ENCODE peak calls at places on chromosomes 11 and 22, in four cellular contexts. U is HepG2, O is K562, K is H1. T is an unnamed sample.
A peak's percentile ranks its signal among the peaks of the same experiment; 100 is the strongest.

GRCh38 chr22:39174498-39175120 is 22.1 kb upstream of the CBX7 start:
- DNase-seq in K (peak; percentile 100), O (peak; percentile 18), U (peak; percentile 93), T (peak; percentile 100)

GRCh38 chr11:116481126-116481644 is 291.6 kb downstream of the BUD13 start:
- DNase-seq in U (no peak), K (no peak), O (no peak), T (no peak)

GRCh38 chr11:107915229-107915628 is 13.0 kb upstream of the RAB39A start:
- DNase-seq in U (no peak), K (no peak), O (no peak), T (no peak)

GRCh38 chr11:121054266-121054665 is 30.4 kb downstream of the TBCEL start:
- DNase-seq in K (no peak), O (no peak), U (no peak), T (no peak)

GRCh38 chr11:71086687-71087258 is 165.6 kb downstream of the SHANK2 start:
- DNase-seq in O (peak; percentile 21), K (peak; percentile 31), U (peak; percentile 34), T (no peak)

GRCh38 chr11:90373971-90374370 is 151.1 kb upstream of the CHORDC1 start:
- DNase-seq in K (no peak), U (no peak), O (no peak), T (no peak)

GRCh38 chr11:115439385-115439784 is 64.8 kb downstream of the CADM1 start:
- DNase-seq in U (no peak), K (no peak), O (no peak), T (no peak)

GRCh38 chr11:101880208-101880607 is 34.6 kb upstream of the CEP126 start:
- DNase-seq in O (peak; percentile 15), U (peak; percentile 75), K (no peak), T (peak; percentile 61)

GRCh38 chr22:48661984-48662383 is 1165.7 kb downstream of the BRD1 start:
- DNase-seq in U (no peak), O (no peak), K (no peak), T (no peak)

GRCh38 chr22:46147471-46148267 is 2.7 kb upstream of the PPARA start:
- DNase-seq in O (no peak), K (no peak), U (peak; percentile 73), T (no peak)

GRCh38 chr22:44336962-44337657 is 24.4 kb upstream of the SHISAL1 start:
- DNase-seq in O (no peak), U (no peak), K (no peak), T (no peak)

GRCh38 chr11:57936050-57936418 is 87.6 kb upstream of the OR9Q1 start:
- DNase-seq in K (no peak), U (peak; percentile 66), O (no peak), T (peak; percentile 5)

GRCh38 chr22:50074551-50075042 is 10.6 kb downstream of the MLC1 start:
- DNase-seq in U (no peak), O (no peak), K (no peak), T (no peak)

GRCh38 chr11:4044971-4045646 is 49.5 kb upstream of the RRM1 start:
- DNase-seq in U (peak; percentile 33), O (no peak), K (no peak), T (peak; percentile 27)

GRCh38 chr11:31133064-31133463 is 236.5 kb downstream of the DCDC1 start:
- DNase-seq in K (no peak), U (no peak), O (no peak), T (no peak)

GRCh38 chr11:132358573-132358953 is 988.1 kb downstream of the NTM start:
- DNase-seq in U (no peak), K (no peak), O (no peak), T (no peak)

GRCh38 chr11:4645974-4646373 is 2.2 kb downstream of the OR51E1 start:
- DNase-seq in K (no peak), O (no peak), U (no peak), T (no peak)

GRCh38 chr11:12198261-12198925 is 88.0 kb downstream of the MICAL2 start:
- DNase-seq in O (no peak), K (no peak), U (no peak), T (no peak)

GRCh38 chr22:45844949-45845613 is 131.9 kb downstream of the WNT7B start:
- DNase-seq in K (no peak), U (no peak), O (no peak), T (no peak)

GRCh38 chr11:85685820-85686459 is at the start of gene CCDC89:
- DNase-seq in O (peak; percentile 32), K (no peak), U (peak; percentile 68), T (no peak)

GRCh38 chr22:29487587-29487986 is 7.6 kb downstream of the NEFH start:
- DNase-seq in K (no peak), O (no peak), U (no peak), T (no peak)
- TF ChIP-seq JUN in K (no peak), O (no peak), U (no peak), T (no peak)

GRCh38 chr11:1761857-1762536 is 1.7 kb downstream of the CTSD start:
- DNase-seq in U (no peak), O (no peak), K (no peak), T (no peak)
- H3K9ac ChIP-seq in U (peak overlapping the region; percentile 82), O (peak overlapping the region; percentile 92), K (no peak overlapping the region), T (no peak overlapping the region)

GRCh38 chr11:125404811-125405481 is 91.1 kb downstream of the FEZ1 start:
- DNase-seq in K (no peak), U (peak; percentile 11), O (peak; percentile 72), T (peak; percentile 47)
- H3K27me3 ChIP-seq in K (peaks cover 4% of the 10 kb centered on the region), U (peaks cover 13% of the 10 kb centered on the region), O (peaks cover 87% of the 10 kb centered on the region), T (peaks cover 9% of the 10 kb centered on the region)

GRCh38 chr11:36308577-36308976 is 12.5 kb downstream of the PRR5L start:
- DNase-seq in K (no peak), U (no peak), O (no peak), T (no peak)

GRCh38 chr11:36305047-36305446 is 9.0 kb downstream of the PRR5L start:
- DNase-seq in U (no peak), K (no peak), O (no peak), T (no peak)

GRCh38 chr11:36304349-36304748 is 8.3 kb downstream of the PRR5L start:
- DNase-seq in U (no peak), O (no peak), K (no peak), T (no peak)

GRCh38 chr11:36309779-36310178 is 13.7 kb downstream of the PRR5L start:
- DNase-seq in U (no peak), O (no peak), K (no peak), T (no peak)

GRCh38 chr11:36306888-36307287 is 10.8 kb downstream of the PRR5L start:
- DNase-seq in K (no peak), U (peak; percentile 36), O (peak; percentile 31), T (no peak)
- TF ChIP-seq JUN in K (no peak), U (no peak), O (no peak), T (no peak)

GRCh38 chr11:75461136-75461535 is 28.1 kb upstream of the KLHL35 start:
- DNase-seq in U (no peak), K (no peak), O (no peak), T (no peak)

GRCh38 chr11:75467311-75467710 is 34.3 kb upstream of the KLHL35 start:
- DNase-seq in O (no peak), U (no peak), K (no peak), T (no peak)

GRCh38 chr11:75462117-75462653 is 29.2 kb upstream of the KLHL35 start:
- DNase-seq in K (peak; percentile 44), O (no peak), U (no peak), T (no peak)

GRCh38 chr11:75465701-75466531 is 32.9 kb upstream of the KLHL35 start:
- DNase-seq in K (no peak), U (no peak), O (no peak), T (peak; percentile 88)

GRCh38 chr11:75463106-75463774 is 30.2 kb upstream of the KLHL35 start:
- DNase-seq in K (no peak), U (no peak), O (no peak), T (peak; percentile 89)
- H3K9ac ChIP-seq in K (no peak overlapping the region), U (no peak overlapping the region), O (peak overlapping the region; percentile 65), T (no peak overlapping the region)

DNA sequence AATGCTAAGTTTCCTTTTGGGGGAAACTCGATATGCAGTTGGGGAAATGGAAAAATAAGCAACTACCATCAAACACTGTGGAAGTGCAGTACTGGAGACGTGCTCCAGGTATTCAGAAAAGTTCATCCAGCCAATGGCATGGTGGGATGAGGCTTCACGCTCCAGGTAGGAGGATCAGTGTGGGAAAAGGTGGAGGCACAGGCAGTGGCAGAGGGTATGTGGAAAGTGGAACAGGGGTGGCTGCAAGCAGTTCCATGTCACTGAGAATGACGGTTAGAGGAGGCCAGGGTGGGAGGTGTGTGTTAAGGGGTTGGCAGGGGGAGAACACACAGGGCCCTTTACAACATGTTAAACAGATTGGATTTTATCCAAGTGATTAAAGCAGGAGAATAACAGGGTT is 105.1 kb upstream of the NCAM1 start:
- DNase-seq in O (no peak), K (no peak), U (no peak), T (no peak)
- H3K27me3 ChIP-seq in O (no peaks in the 10 kb centered on the region), K (no peaks in the 10 kb centered on the region), U (no peaks in the 10 kb centered on the region), T (no peaks in the 10 kb centered on the region)

DNA sequence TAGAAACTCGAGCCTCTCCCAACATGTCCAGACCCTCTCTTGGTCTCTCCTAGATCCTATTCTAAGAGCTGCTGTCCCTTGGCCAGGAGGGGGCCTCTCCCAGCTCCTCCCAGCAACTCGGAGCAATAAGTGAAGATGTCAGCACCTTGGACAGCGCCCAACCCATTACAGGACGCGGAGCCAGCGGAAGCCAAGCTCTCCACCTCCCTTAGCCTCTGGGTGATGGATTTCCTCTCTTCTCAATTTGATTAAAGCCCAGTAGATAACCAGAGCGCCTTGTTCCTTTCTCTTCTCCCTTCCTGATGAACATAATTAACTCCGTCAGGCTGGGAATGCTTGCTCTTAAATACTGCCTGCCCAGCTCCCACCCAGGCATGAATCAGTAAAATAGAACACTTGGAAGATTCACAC is 26.2 kb upstream of the TPBGL start:
- DNase-seq in O (peak; percentile 92), U (peak; percentile 82), K (peak; percentile 70), T (peak; percentile 73)
- TF ChIP-seq JUN in O (no peak), U (no peak), K (no peak), T (no peak)